ENCODE peak calls at places on chromosomes 12 and 14, in four cellular contexts. T is anterior cingulate cortex; V is tibial nerve; A is CD8-positive, alpha-beta memory T cell. I is an unnamed sample.

GRCh38 chr12:8941691-8942478 is 7.6 kb downstream of the M6PR start:
- DNase-seq in V (no peak), A (no peak), T (no peak), I (no peak)

GRCh38 chr12:93819048-93819491 is 141.9 kb downstream of the CRADD start:
- DNase-seq in V (peak), T (no peak), A (no peak), I (no peak)

GRCh38 chr12:127588224-127588623 is 678.7 kb upstream of the TMEM132C start:
- DNase-seq in T (no peak), V (peak), A (no peak), I (peak)

GRCh38 chr12:67515679-67516363 is 132.7 kb upstream of the DYRK2 start:
- DNase-seq in V (no peak), A (peak), T (no peak), I (no peak)

GRCh38 chr12:100168562-100168961 is 25.9 kb upstream of the BLTP3B start:
- DNase-seq in A (no peak), T (no peak), V (no peak), I (no peak)

GRCh38 chr12:111942557-111942956 is 70.4 kb downstream of the TMEM116 start:
- DNase-seq in A (no peak), T (no peak), V (no peak), I (peak)

GRCh38 chr14:75249251-75249957 is 29.2 kb upstream of the FOS start:
- DNase-seq in A (peak), T (no peak), V (no peak), I (no peak)

GRCh38 chr14:71235865-71236264 is 328.6 kb downstream of the PCNX1 start:
- DNase-seq in T (no peak), V (peak), A (no peak), I (no peak)

GRCh38 chr12:93563807-93564538 is 8.5 kb upstream of the SOCS2 start:
- DNase-seq in V (no peak), T (no peak), A (no peak), I (no peak)

GRCh38 chr14:93732524-93732923 is 55.8 kb downstream of the PRIMA1 start:
- DNase-seq in T (no peak), V (no peak), A (no peak), I (no peak)